ENCODE peak calls at places on chromosome 18, in four cellular contexts. P, L, F and U are unnamed samples.

GRCh38 chr18:58416704-58417683 is 211.9 kb downstream of the ALPK2 start:
- DNase-seq in P (peak), L (no peak), F (no peak), U (no peak)

GRCh38 chr18:42113529-42114191 is 158.6 kb downstream of the PIK3C3 start:
- DNase-seq in P (peak), L (no peak), F (no peak), U (no peak)

GRCh38 chr18:3889803-3890202 is 439.8 kb downstream of the TGIF1 start:
- DNase-seq in P (peak), L (no peak), F (no peak), U (no peak)

GRCh38 chr18:23662309-23663263 is at the start of gene ANKRD29:
- DNase-seq in P (peak), L (peak), F (peak), U (no peak)

GRCh38 chr18:36187138-36187825 is at the start of gene MOCOS:
- DNase-seq in P (peak), L (peak), F (peak), U (peak)

GRCh38 chr18:73626859-73627258 is 520.8 kb downstream of the FBXO15 start:
- DNase-seq in P (no peak), L (no peak), F (no peak), U (no peak)

GRCh38 chr18:22550366-22550765 is 132.7 kb upstream of the CTAGE1 start:
- DNase-seq in P (no peak), L (no peak), F (no peak), U (no peak)

GRCh38 chr18:50757358-50757757 is 62.5 kb downstream of the MRO start:
- DNase-seq in P (no peak), L (no peak), F (peak), U (no peak)

GRCh38 chr18:29849145-29849544 is 1193.4 kb downstream of the DSC3 start:
- DNase-seq in P (peak), L (no peak), F (no peak), U (peak)

GRCh38 chr18:33804258-33804657 is 226.2 kb downstream of the ASXL3 start:
- DNase-seq in P (peak), L (no peak), F (peak), U (no peak)

GRCh38 chr18:74817576-74817975 is 219.9 kb downstream of the ZNF407 start:
- DNase-seq in P (no peak), L (no peak), F (no peak), U (no peak)

GRCh38 chr18:12608292-12608691 is 49.6 kb downstream of the SPIRE1 start:
- DNase-seq in P (peak), L (no peak), F (no peak), U (no peak)

GRCh38 chr18:31102941-31103340 is 720 bp upstream of the DSC2 start:
- DNase-seq in P (no peak), L (no peak), F (no peak), U (no peak)

GRCh38 chr18:25169701-25170100 is 182.3 kb downstream of the ZNF521 start:
- DNase-seq in P (no peak), L (no peak), F (no peak), U (no peak)

GRCh38 chr18:6653880-6654279 is 75.6 kb upstream of the ARHGAP28 start:
- DNase-seq in P (no peak), L (no peak), F (no peak), U (no peak)

GRCh38 chr18:6414118-6414722 is 491 bp downstream of the L3MBTL4 start:
- DNase-seq in P (no peak), L (peak), F (peak), U (no peak)

GRCh38 chr18:32530947-32531651 is 60.4 kb upstream of the GAREM1 start:
- DNase-seq in P (peak), L (peak), F (peak), U (no peak)

GRCh38 chr18:58967643-58968291 is 103.1 kb downstream of the ZNF532 start:
- DNase-seq in P (peak), L (no peak), F (no peak), U (no peak)

GRCh38 chr18:44887227-44887631 is 206.5 kb downstream of the SETBP1 start:
- DNase-seq in P (peak), L (peak), F (peak), U (no peak)
- TF ChIP-seq CTCF in P (no peak), L (no peak), F (no peak), U (no peak)

GRCh38 chr18:53004798-53005197 is 664.8 kb downstream of the DCC start:
- DNase-seq in P (no peak), L (no peak), F (no peak), U (no peak)
- TF ChIP-seq CTCF in P (no peak), L (no peak), F (no peak), U (no peak)

GRCh38 chr18:54129448-54130134 is 94.9 kb downstream of the MBD2 start:
- DNase-seq in P (no peak), L (peak), F (no peak), U (no peak)

GRCh38 chr18:54130177-54130576 is 94.3 kb downstream of the MBD2 start:
- DNase-seq in P (no peak), L (no peak), F (no peak), U (no peak)

GRCh38 chr18:54130631-54131030 is 93.8 kb downstream of the MBD2 start:
- DNase-seq in P (no peak), L (no peak), F (no peak), U (no peak)

GRCh38 chr18:54125429-54125828 is 99.0 kb downstream of the MBD2 start:
- DNase-seq in P (no peak), L (no peak), F (no peak), U (no peak)

DNA sequence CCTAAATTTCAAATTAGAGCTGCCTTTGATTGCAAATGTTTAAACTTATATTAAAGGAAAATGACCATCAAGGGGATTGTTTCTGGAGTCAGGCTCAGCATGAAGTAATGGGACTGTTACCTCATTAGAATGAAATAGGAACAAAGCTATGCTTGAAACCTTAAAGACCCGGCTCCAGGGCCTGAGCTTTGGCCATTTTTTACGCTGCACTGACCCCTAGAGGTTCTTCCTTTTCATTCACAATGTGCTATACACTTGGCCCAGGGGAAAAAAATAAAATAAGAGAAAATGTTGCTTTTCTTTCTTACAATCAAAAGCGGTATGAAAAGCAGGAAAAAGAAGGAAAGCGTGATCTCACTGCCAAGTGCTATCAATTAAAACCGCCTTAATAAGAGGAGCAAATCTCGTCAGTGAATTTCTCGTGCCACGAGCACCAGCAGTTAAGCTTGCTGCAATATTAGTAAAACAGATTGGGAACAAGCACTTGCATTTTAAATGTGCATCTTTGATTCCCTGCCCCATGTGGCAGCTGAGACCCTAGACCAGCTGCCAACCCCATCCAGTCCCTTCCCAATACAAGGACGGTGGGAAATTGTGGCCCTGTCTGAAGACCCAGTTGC is 96.6 kb downstream of the MBD2 start:
- DNase-seq in P (peak), L (peak), F (peak), U (no peak)
- TF ChIP-seq CTCF in P (peak), L (peak), F (no peak), U (peak)

DNA sequence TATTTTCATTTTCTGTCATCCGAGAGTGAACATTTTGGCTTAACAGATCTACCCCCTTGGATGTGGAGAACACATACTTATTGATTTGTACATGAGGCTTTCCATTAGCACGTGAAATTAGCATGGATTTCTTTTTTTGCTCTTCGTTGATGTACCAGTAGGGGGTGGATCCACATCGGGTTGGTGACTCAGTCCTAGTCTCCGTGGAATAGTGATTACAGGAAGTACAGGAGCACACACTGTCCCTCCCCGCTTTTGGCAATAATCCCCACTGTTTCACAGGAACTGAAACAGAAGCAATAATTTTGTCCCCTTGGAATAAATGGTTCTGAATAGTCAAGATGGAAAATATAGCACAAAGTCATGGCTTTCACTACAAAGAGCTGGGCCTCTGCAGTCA is 229.0 kb downstream of the GALR1 start:
- DNase-seq in P (peak), L (no peak), F (peak), U (no peak)
- TF ChIP-seq CTCF in P (no peak), L (no peak), F (no peak), U (peak)

GRCh38 chr18:68925268-68925667 is 127.4 kb downstream of the CCDC102B start:
- DNase-seq in P (peak), L (no peak), F (no peak), U (no peak)
- TF ChIP-seq CTCF in P (peak), L (peak), F (no peak), U (peak)

DNA sequence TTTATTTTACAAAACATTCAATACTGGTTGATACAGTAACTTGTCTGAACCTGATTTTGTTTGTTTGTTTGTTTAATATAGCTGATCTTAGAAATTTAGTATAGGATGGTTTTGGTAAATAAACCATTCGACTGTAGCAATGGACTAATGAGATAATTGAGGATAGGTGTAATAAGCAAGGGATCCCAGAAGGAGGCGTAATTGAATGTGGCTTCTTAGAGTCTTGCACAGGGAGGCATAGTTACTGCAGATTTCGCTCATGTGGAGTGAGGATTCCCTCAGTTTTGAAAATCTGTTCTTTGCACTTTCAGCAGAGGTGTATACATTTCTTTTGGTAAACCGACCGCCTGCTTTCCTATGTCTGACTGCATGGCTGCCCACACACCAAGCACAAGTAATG is 709.6 kb downstream of the SOCS6 start:
- DNase-seq in P (peak), L (no peak), F (no peak), U (no peak)
- TF ChIP-seq CTCF in P (peak), L (no peak), F (no peak), U (peak)

DNA sequence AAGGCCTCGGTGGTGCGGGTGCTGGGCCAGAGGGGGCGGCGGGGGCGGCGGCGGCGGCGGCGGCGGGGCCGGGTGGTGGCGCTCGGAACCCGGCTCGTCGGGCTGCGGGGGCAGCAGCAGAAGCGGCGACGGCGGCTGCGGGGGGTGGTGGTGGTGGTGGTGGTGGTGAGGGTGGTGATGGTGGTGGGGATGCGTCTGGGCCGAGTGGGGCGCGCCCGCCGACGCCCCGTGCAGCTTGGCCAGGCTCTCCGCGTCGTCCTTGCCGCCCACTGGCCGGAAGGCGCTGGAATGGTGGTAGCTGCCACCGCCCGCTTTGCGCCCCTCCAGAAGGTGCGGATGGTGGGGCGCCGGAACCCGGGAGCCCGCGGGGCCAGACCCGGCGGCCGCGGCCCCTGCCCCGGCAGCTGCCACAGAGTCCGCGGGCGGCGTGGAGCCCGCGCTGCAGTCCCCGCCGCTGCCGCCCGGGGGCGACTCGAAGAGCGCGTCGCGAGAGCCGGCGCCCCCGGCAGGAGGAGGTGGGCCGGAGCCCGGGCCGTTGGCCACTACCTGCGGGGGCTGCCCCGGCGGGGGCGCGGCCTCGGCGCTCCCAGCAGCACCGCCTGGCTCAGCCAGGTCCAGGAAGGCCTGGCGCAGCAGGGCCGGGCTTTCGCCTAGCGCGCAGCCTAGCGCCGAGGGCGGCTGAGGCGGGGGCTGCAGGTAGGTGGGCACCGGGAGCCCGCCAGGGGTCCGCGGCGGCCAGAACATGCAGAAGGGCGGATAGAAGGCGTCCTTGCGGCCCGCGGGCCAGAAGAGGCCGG is 4.2 kb downstream of the SKOR2 start:
- DNase-seq in P (no peak), L (no peak), F (no peak), U (no peak)
- TF ChIP-seq CTCF in P (no peak), L (no peak), F (no peak), U (peak)